ENCODE peak calls at places on chromosomes 6 and 20, in six cellular contexts. One of them, this sample, is unnamed.

GRCh38 chr6:159720708-159721107 is 6.6 kb upstream of the WTAP start:
- DNase-seq in tibial nerve: no peak
- DNase-seq in A549: peak; percentile 53
- DNase-seq in body of pancreas: peak; percentile 57
- DNase-seq in CD4-positive, alpha-beta T cell: peak; percentile 18
- DNase-seq in K562: peak; percentile 67
- DNase-seq in this sample: peak; percentile 16

GRCh38 chr20:22763257-22763906 is 179.0 kb upstream of the FOXA2 start:
- DNase-seq in tibial nerve: no peak
- DNase-seq in A549: peak; percentile 84
- DNase-seq in body of pancreas: no peak
- DNase-seq in CD4-positive, alpha-beta T cell: no peak
- DNase-seq in K562: no peak
- DNase-seq in this sample: no peak

GRCh38 chr6:100065348-100065747 is 71.3 kb upstream of the MCHR2 start:
- DNase-seq in tibial nerve: no peak
- DNase-seq in A549: no peak
- DNase-seq in body of pancreas: no peak
- DNase-seq in CD4-positive, alpha-beta T cell: no peak
- DNase-seq in K562: peak; percentile 27
- DNase-seq in this sample: no peak

GRCh38 chr6:32109114-32109764 is at the start of gene TNXB:
- DNase-seq in tibial nerve: no peak
- DNase-seq in A549: no peak
- DNase-seq in body of pancreas: no peak
- DNase-seq in CD4-positive, alpha-beta T cell: no peak
- DNase-seq in K562: peak; percentile 63
- DNase-seq in this sample: no peak

GRCh38 chr6:53112404-53112803 is 36.2 kb downstream of the GCM1 start:
- DNase-seq in tibial nerve: no peak
- DNase-seq in A549: peak; percentile 5
- DNase-seq in body of pancreas: peak; percentile 42
- DNase-seq in CD4-positive, alpha-beta T cell: no peak
- DNase-seq in K562: no peak
- DNase-seq in this sample: no peak

GRCh38 chr20:31859266-31859997 is 10.9 kb downstream of the DUSP15 start:
- DNase-seq in tibial nerve: no peak
- DNase-seq in A549: no peak
- DNase-seq in body of pancreas: no peak
- DNase-seq in CD4-positive, alpha-beta T cell: no peak
- DNase-seq in K562: no peak
- DNase-seq in this sample: no peak

GRCh38 chr6:18503588-18504231 is 116.6 kb downstream of the RNF144B start:
- DNase-seq in tibial nerve: peak; percentile 24
- DNase-seq in A549: peak; percentile 76
- DNase-seq in body of pancreas: peak; percentile 69
- DNase-seq in CD4-positive, alpha-beta T cell: peak; percentile 5
- DNase-seq in K562: peak; percentile 73
- DNase-seq in this sample: no peak

GRCh38 chr6:50816115-50816675 is 2.5 kb upstream of the TFAP2B start:
- DNase-seq in tibial nerve: peak; percentile 52
- DNase-seq in A549: peak; percentile 55
- DNase-seq in body of pancreas: peak; percentile 76
- DNase-seq in CD4-positive, alpha-beta T cell: peak; percentile 11
- DNase-seq in K562: peak; percentile 94
- DNase-seq in this sample: peak; percentile 19

GRCh38 chr6:3291346-3291745 is 32.6 kb downstream of the PSMG4 start:
- DNase-seq in tibial nerve: no peak
- DNase-seq in A549: no peak
- DNase-seq in body of pancreas: no peak
- DNase-seq in CD4-positive, alpha-beta T cell: no peak
- DNase-seq in K562: no peak
- DNase-seq in this sample: no peak

GRCh38 chr6:132570221-132570777 is at the start of gene TAAR6:
- DNase-seq in tibial nerve: no peak
- DNase-seq in A549: no peak
- DNase-seq in body of pancreas: no peak
- DNase-seq in CD4-positive, alpha-beta T cell: no peak
- DNase-seq in K562: no peak
- DNase-seq in this sample: no peak

GRCh38 chr6:161228911-161229591 is 44.8 kb downstream of the AGPAT4 start:
- DNase-seq in tibial nerve: no peak
- DNase-seq in A549: no peak
- DNase-seq in body of pancreas: peak; percentile 36
- DNase-seq in CD4-positive, alpha-beta T cell: no peak
- DNase-seq in K562: peak; percentile 87
- DNase-seq in this sample: no peak

GRCh38 chr6:5398530-5398929 is 137.2 kb downstream of the FARS2 start:
- DNase-seq in tibial nerve: no peak
- DNase-seq in A549: peak; percentile 39
- DNase-seq in body of pancreas: no peak
- DNase-seq in CD4-positive, alpha-beta T cell: no peak
- DNase-seq in K562: peak; percentile 67
- DNase-seq in this sample: no peak

GRCh38 chr6:28884423-28885148 is 39.2 kb downstream of the TRIM27 start:
- DNase-seq in tibial nerve: no peak
- DNase-seq in A549: no peak
- DNase-seq in body of pancreas: no peak
- DNase-seq in CD4-positive, alpha-beta T cell: peak; percentile 69
- DNase-seq in K562: no peak
- DNase-seq in this sample: peak; percentile 61

GRCh38 chr6:3500262-3501001 is 43.6 kb upstream of the SLC22A23 start:
- DNase-seq in tibial nerve: no peak
- DNase-seq in A549: no peak
- DNase-seq in body of pancreas: no peak
- DNase-seq in CD4-positive, alpha-beta T cell: no peak
- DNase-seq in K562: no peak
- DNase-seq in this sample: no peak

GRCh38 chr6:95578106-95578410 is 723 bp downstream of the MANEA start:
- DNase-seq in tibial nerve: no peak
- DNase-seq in A549: no peak
- DNase-seq in body of pancreas: no peak
- DNase-seq in CD4-positive, alpha-beta T cell: no peak
- DNase-seq in K562: peak; percentile 37
- DNase-seq in this sample: no peak

GRCh38 chr20:59405819-59406218 is 105.4 kb downstream of the EDN3 start:
- DNase-seq in tibial nerve: no peak
- DNase-seq in A549: no peak
- DNase-seq in body of pancreas: no peak
- DNase-seq in CD4-positive, alpha-beta T cell: no peak
- DNase-seq in K562: no peak
- DNase-seq in this sample: no peak

GRCh38 chr20:371755-372542 is 8.6 kb upstream of the TRIB3 start:
- DNase-seq in tibial nerve: peak; percentile 37
- DNase-seq in A549: peak; percentile 96
- DNase-seq in body of pancreas: peak; percentile 82
- DNase-seq in CD4-positive, alpha-beta T cell: no peak
- DNase-seq in K562: peak; percentile 97
- DNase-seq in this sample: no peak

GRCh38 chr20:44115181-44115580 is 71.8 kb downstream of the JPH2 start:
- DNase-seq in tibial nerve: no peak
- DNase-seq in A549: no peak
- DNase-seq in body of pancreas: no peak
- DNase-seq in CD4-positive, alpha-beta T cell: no peak
- DNase-seq in K562: no peak
- DNase-seq in this sample: no peak

GRCh38 chr20:24819331-24819965 is 129.6 kb upstream of the CST7 start:
- DNase-seq in tibial nerve: no peak
- DNase-seq in A549: no peak
- DNase-seq in body of pancreas: no peak
- DNase-seq in CD4-positive, alpha-beta T cell: no peak
- DNase-seq in K562: no peak
- DNase-seq in this sample: no peak

GRCh38 chr20:7348253-7348652 is 580.8 kb downstream of the BMP2 start:
- DNase-seq in tibial nerve: no peak
- DNase-seq in A549: no peak
- DNase-seq in body of pancreas: no peak
- DNase-seq in CD4-positive, alpha-beta T cell: no peak
- DNase-seq in K562: no peak
- DNase-seq in this sample: no peak

GRCh38 chr20:9627219-9627618 is 112.8 kb downstream of the LAMP5 start:
- DNase-seq in tibial nerve: no peak
- DNase-seq in A549: no peak
- DNase-seq in body of pancreas: no peak
- DNase-seq in CD4-positive, alpha-beta T cell: no peak
- DNase-seq in K562: no peak
- DNase-seq in this sample: no peak

GRCh38 chr6:136932599-136932998 is 10.5 kb downstream of the SLC35D3 start:
- DNase-seq in tibial nerve: no peak
- DNase-seq in A549: no peak
- DNase-seq in body of pancreas: peak; percentile 16
- DNase-seq in CD4-positive, alpha-beta T cell: no peak
- DNase-seq in K562: no peak
- DNase-seq in this sample: no peak

GRCh38 chr6:134282816-134283215 is 35.1 kb downstream of the SGK1 start:
- DNase-seq in tibial nerve: no peak
- DNase-seq in A549: peak; percentile 15
- DNase-seq in body of pancreas: no peak
- DNase-seq in CD4-positive, alpha-beta T cell: no peak
- DNase-seq in K562: peak; percentile 18
- DNase-seq in this sample: no peak

GRCh38 chr6:80348263-80348662 is 241.8 kb downstream of the BCKDHB start:
- DNase-seq in tibial nerve: no peak
- DNase-seq in A549: no peak
- DNase-seq in body of pancreas: no peak
- DNase-seq in CD4-positive, alpha-beta T cell: no peak
- DNase-seq in K562: no peak
- DNase-seq in this sample: no peak

GRCh38 chr6:156781882-156782631 is 4.9 kb downstream of the ARID1B start:
- DNase-seq in tibial nerve: no peak
- DNase-seq in A549: no peak
- DNase-seq in body of pancreas: no peak
- DNase-seq in CD4-positive, alpha-beta T cell: no peak
- DNase-seq in K562: no peak
- DNase-seq in this sample: no peak

GRCh38 chr6:136134275-136134674 is 115.8 kb downstream of the MTFR2 start:
- DNase-seq in tibial nerve: no peak
- DNase-seq in A549: no peak
- DNase-seq in body of pancreas: no peak
- DNase-seq in CD4-positive, alpha-beta T cell: no peak
- DNase-seq in K562: no peak
- DNase-seq in this sample: no peak

GRCh38 chr6:124480021-124480430 is 482.2 kb upstream of the RNF217 start:
- DNase-seq in tibial nerve: no peak
- DNase-seq in A549: no peak
- DNase-seq in body of pancreas: no peak
- DNase-seq in CD4-positive, alpha-beta T cell: no peak
- DNase-seq in K562: no peak
- DNase-seq in this sample: no peak

GRCh38 chr20:62485701-62486089 is 9.9 kb upstream of the GATA5 start:
- DNase-seq in tibial nerve: no peak
- DNase-seq in A549: no peak
- DNase-seq in body of pancreas: no peak
- DNase-seq in CD4-positive, alpha-beta T cell: no peak
- DNase-seq in K562: no peak
- DNase-seq in this sample: no peak

GRCh38 chr6:112636650-112637260 is 289.6 kb downstream of the RFPL4B start:
- DNase-seq in tibial nerve: no peak
- DNase-seq in A549: no peak
- DNase-seq in body of pancreas: no peak
- DNase-seq in CD4-positive, alpha-beta T cell: no peak
- DNase-seq in K562: no peak
- DNase-seq in this sample: no peak

GRCh38 chr20:51338692-51339440 is 203.7 kb downstream of the NFATC2 start:
- DNase-seq in tibial nerve: no peak
- DNase-seq in A549: no peak
- DNase-seq in body of pancreas: no peak
- DNase-seq in CD4-positive, alpha-beta T cell: no peak
- DNase-seq in K562: peak; percentile 81
- DNase-seq in this sample: no peak

GRCh38 chr20:51340451-51340840 is 202.1 kb downstream of the NFATC2 start:
- DNase-seq in tibial nerve: no peak
- DNase-seq in A549: no peak
- DNase-seq in body of pancreas: no peak
- DNase-seq in CD4-positive, alpha-beta T cell: no peak
- DNase-seq in K562: peak; percentile 48
- DNase-seq in this sample: no peak

GRCh38 chr20:51337126-51337805 is 205.3 kb downstream of the NFATC2 start:
- DNase-seq in tibial nerve: no peak
- DNase-seq in A549: no peak
- DNase-seq in body of pancreas: no peak
- DNase-seq in CD4-positive, alpha-beta T cell: no peak
- DNase-seq in K562: no peak
- DNase-seq in this sample: no peak

GRCh38 chr20:51341581-51341980 is 200.9 kb downstream of the NFATC2 start:
- DNase-seq in tibial nerve: no peak
- DNase-seq in A549: no peak
- DNase-seq in body of pancreas: no peak
- DNase-seq in CD4-positive, alpha-beta T cell: no peak
- DNase-seq in K562: no peak
- DNase-seq in this sample: no peak

GRCh38 chr20:51339721-51340450 is 202.6 kb downstream of the NFATC2 start:
- DNase-seq in tibial nerve: no peak
- DNase-seq in A549: no peak
- DNase-seq in body of pancreas: no peak
- DNase-seq in CD4-positive, alpha-beta T cell: no peak
- DNase-seq in K562: peak; percentile 48
- DNase-seq in this sample: no peak
- H3K9me3 ChIP-seq in tibial nerve: no peaks in the 10 kb centered on the region
- H3K9me3 ChIP-seq in A549: no peaks in the 10 kb centered on the region
- H3K9me3 ChIP-seq in body of pancreas: no peaks in the 10 kb centered on the region
- H3K9me3 ChIP-seq in CD4-positive, alpha-beta T cell: no peaks in the 10 kb centered on the region
- H3K9me3 ChIP-seq in K562: no peaks in the 10 kb centered on the region
- H3K9me3 ChIP-seq in this sample: no peaks in the 10 kb centered on the region

GRCh38 chr20:56003111-56003800 is 2.1 kb downstream of the CBLN4 start:
- DNase-seq in tibial nerve: no peak
- DNase-seq in A549: no peak
- DNase-seq in body of pancreas: no peak
- DNase-seq in CD4-positive, alpha-beta T cell: no peak
- DNase-seq in K562: no peak
- DNase-seq in this sample: no peak
- H3K9me3 ChIP-seq in tibial nerve: no peaks in the 10 kb centered on the region
- H3K9me3 ChIP-seq in A549: no peaks in the 10 kb centered on the region
- H3K9me3 ChIP-seq in body of pancreas: no peaks in the 10 kb centered on the region
- H3K9me3 ChIP-seq in CD4-positive, alpha-beta T cell: no peaks in the 10 kb centered on the region
- H3K9me3 ChIP-seq in K562: no peaks in the 10 kb centered on the region
- H3K9me3 ChIP-seq in this sample: no peaks in the 10 kb centered on the region

GRCh38 chr20:34293119-34293518 is 10.0 kb downstream of the AHCY start:
- DNase-seq in tibial nerve: no peak
- DNase-seq in A549: no peak
- DNase-seq in body of pancreas: peak; percentile 86
- DNase-seq in CD4-positive, alpha-beta T cell: no peak
- DNase-seq in K562: no peak
- DNase-seq in this sample: no peak
- H3K9me3 ChIP-seq in tibial nerve: no peaks in the 10 kb centered on the region
- H3K9me3 ChIP-seq in A549: no peaks in the 10 kb centered on the region
- H3K9me3 ChIP-seq in body of pancreas: no peaks in the 10 kb centered on the region
- H3K9me3 ChIP-seq in CD4-positive, alpha-beta T cell: no peaks in the 10 kb centered on the region
- H3K9me3 ChIP-seq in K562: no peaks in the 10 kb centered on the region
- H3K9me3 ChIP-seq in this sample: no peaks in the 10 kb centered on the region

DNA sequence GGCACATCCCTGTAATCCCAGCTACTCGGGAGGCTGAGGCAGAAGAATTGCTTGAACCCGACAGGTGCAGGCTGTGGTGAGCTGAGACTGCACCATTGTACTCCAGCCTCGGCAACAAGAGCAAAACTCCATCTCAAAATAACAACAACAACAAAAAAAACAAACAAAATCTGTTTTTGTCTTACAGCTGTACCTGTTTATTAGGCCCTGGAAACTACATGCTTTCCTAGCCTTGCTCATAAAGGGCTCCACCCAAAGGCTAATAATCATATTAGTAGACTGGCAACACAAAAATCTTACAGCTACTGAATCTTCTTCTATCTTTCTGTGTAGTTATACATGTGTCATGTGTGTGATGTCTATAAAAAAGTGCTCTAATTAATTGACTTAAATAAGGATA is 503.9 kb upstream of the EYS start:
- DNase-seq in tibial nerve: no peak
- DNase-seq in A549: no peak
- DNase-seq in body of pancreas: no peak
- DNase-seq in CD4-positive, alpha-beta T cell: no peak
- DNase-seq in K562: peak; percentile 8
- DNase-seq in this sample: no peak
- H3K9me3 ChIP-seq in tibial nerve: no peaks in the 10 kb centered on the region
- H3K9me3 ChIP-seq in A549: no peaks in the 10 kb centered on the region
- H3K9me3 ChIP-seq in body of pancreas: peaks cover 5% of the 10 kb centered on the region
- H3K9me3 ChIP-seq in CD4-positive, alpha-beta T cell: no peaks in the 10 kb centered on the region
- H3K9me3 ChIP-seq in K562: no peaks in the 10 kb centered on the region
- H3K9me3 ChIP-seq in this sample: no peaks in the 10 kb centered on the region